ENCODE peak calls at places on chromosomes 4 and X, in four cellular contexts. One of them, this sample, is unnamed.

GRCh38 chr4:18568600-18568999 is 547.0 kb upstream of the LCORL start:
- DNase-seq in K562: no peak
- DNase-seq in HepG2: no peak
- DNase-seq in GM12878: no peak
- DNase-seq in this sample: no peak

GRCh38 chrX:121000589-121000988 is 15.0 kb upstream of the CT47A1 start:
- DNase-seq in K562: no peak
- DNase-seq in HepG2: peak
- DNase-seq in GM12878: peak
- DNase-seq in this sample: no peak

GRCh38 chr4:10098770-10099139 is 17.8 kb downstream of the WDR1 start:
- DNase-seq in K562: no peak
- DNase-seq in HepG2: no peak
- DNase-seq in GM12878: no peak
- DNase-seq in this sample: no peak

GRCh38 chrX:106437407-106437806 is 174.4 kb upstream of the RADX start:
- DNase-seq in K562: no peak
- DNase-seq in HepG2: no peak
- DNase-seq in GM12878: no peak
- DNase-seq in this sample: no peak

GRCh38 chrX:1393871-1394615 is 2.1 kb upstream of the SLC25A6 start:
- DNase-seq in K562: no peak
- DNase-seq in HepG2: no peak
- DNase-seq in GM12878: no peak
- DNase-seq in this sample: no peak

GRCh38 chr4:147057631-147057980 is 111.9 kb upstream of the TTC29 start:
- DNase-seq in K562: no peak
- DNase-seq in HepG2: no peak
- DNase-seq in GM12878: no peak
- DNase-seq in this sample: no peak

GRCh38 chr4:106048250-106048931 is 153.1 kb downstream of the NPNT start:
- DNase-seq in K562: no peak
- DNase-seq in HepG2: no peak
- DNase-seq in GM12878: no peak
- DNase-seq in this sample: no peak

GRCh38 chr4:25425361-25425760 is 48.3 kb downstream of the ANAPC4 start:
- DNase-seq in K562: no peak
- DNase-seq in HepG2: no peak
- DNase-seq in GM12878: no peak
- DNase-seq in this sample: no peak

GRCh38 chr4:77465271-77465670 is 140.3 kb upstream of the CXCL13 start:
- DNase-seq in K562: no peak
- DNase-seq in HepG2: no peak
- DNase-seq in GM12878: no peak
- DNase-seq in this sample: peak

GRCh38 chr4:182213024-182213423 is 30.2 kb upstream of the TENM3 start:
- DNase-seq in K562: no peak
- DNase-seq in HepG2: no peak
- DNase-seq in GM12878: no peak
- DNase-seq in this sample: no peak

GRCh38 chr4:182286936-182287335 is 43.7 kb downstream of the TENM3 start:
- DNase-seq in K562: no peak
- DNase-seq in HepG2: no peak
- DNase-seq in GM12878: no peak
- DNase-seq in this sample: no peak

GRCh38 chrX:13742397-13743176 is 8.0 kb downstream of the OFD1 start:
- DNase-seq in K562: no peak
- DNase-seq in HepG2: peak
- DNase-seq in GM12878: peak
- DNase-seq in this sample: no peak

GRCh38 chrX:22141061-22141460 is 108.9 kb downstream of the PHEX start:
- DNase-seq in K562: no peak
- DNase-seq in HepG2: no peak
- DNase-seq in GM12878: no peak
- DNase-seq in this sample: no peak

GRCh38 chrX:153765138-153766079 is 1.4 kb downstream of the PLXNB3 start:
- DNase-seq in K562: peak
- DNase-seq in HepG2: peak
- DNase-seq in GM12878: no peak
- DNase-seq in this sample: no peak

GRCh38 chr4:187268940-187269339 is 545.3 kb upstream of the FAT1 start:
- DNase-seq in K562: no peak
- DNase-seq in HepG2: peak
- DNase-seq in GM12878: no peak
- DNase-seq in this sample: no peak

GRCh38 chr4:187271848-187272247 is 548.2 kb upstream of the FAT1 start:
- DNase-seq in K562: no peak
- DNase-seq in HepG2: no peak
- DNase-seq in GM12878: no peak
- DNase-seq in this sample: no peak

DNA sequence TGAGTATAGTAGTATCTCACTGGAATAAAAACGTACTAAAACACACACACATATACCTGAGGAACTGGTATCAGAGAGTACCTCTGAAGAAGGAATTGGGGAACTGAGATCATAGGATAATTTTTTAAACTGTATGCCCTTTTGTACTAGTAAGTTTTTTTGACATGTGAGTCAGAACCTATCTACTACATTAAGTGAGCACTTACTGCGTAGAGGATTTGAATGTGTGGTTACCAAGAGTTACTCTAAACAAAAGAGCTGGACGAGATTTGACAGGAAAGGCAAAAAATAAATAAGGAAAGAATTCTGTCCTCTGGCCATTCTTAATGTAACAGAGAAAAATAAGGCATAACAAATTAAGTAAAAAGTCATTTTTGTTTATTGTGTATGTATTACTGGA is 546.5 kb upstream of the FAT1 start:
- DNase-seq in K562: no peak
- DNase-seq in HepG2: no peak
- DNase-seq in GM12878: no peak
- DNase-seq in this sample: no peak
- TF ChIP-seq CREB1 in K562: no peak
- TF ChIP-seq CREB1 in HepG2: no peak
- TF ChIP-seq CREB1 in GM12878: no peak
- TF ChIP-seq CREB1 in this sample: no peak

DNA sequence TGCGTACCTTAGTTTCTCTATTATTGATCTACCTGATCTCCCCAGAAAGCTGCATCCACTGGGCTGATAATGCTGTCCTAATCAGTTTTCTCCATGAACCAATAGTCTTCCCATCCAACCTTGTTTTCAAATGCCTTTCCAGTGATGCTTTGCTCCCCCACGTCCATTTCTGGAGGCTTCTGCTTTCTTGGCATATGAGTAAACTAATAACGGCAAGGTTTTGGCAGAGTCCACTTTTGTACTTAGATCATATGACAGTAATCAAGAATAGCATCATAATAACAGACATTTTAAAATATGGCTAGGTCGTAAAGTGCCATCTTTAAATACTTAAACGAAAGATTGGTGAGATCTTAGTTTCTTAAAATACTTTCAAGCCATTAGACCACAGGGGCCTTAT is 38.4 kb upstream of the FAM9B start:
- DNase-seq in K562: no peak
- DNase-seq in HepG2: no peak
- DNase-seq in GM12878: no peak
- DNase-seq in this sample: no peak
- TF ChIP-seq CBFB in K562: no peak
- TF ChIP-seq CBFB in HepG2: no peak
- TF ChIP-seq CBFB in GM12878: no peak
- TF ChIP-seq CBFB in this sample: no peak

DNA sequence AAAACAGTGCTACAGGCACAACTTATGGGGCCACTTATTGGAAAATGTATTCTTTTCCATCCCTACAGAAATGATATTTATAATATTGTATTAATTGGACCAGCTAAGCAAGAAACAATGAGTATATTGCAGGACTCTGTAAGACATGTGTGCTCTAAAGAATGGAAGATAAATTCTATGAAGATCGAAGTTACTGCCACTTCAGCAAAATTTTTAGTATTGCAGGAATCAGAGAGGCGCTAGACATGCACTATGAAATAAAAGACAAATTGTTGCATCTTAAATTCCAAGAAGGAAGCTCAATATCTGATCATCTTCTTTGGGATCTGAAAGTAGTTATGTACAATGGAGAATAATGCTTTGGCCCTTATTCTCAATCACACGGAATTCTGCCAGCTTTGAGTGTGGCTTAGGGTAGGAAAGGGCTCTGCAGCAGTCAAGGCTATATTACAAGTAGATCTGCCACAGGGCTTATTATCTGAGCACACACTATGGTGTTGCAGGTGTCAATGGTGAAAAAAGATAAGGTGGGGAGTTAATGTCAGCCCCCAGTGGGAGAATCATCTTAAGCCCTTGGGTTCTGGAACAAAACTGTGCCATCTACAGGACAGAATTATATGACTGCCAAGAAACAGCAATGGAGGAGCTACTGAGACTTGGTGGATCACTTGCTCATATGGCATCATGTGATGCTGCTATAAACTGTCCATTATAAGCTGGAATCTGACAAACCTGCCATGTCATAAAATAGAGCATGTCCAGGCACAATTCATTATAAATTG is 334.0 kb upstream of the NDST3 start:
- DNase-seq in K562: no peak
- DNase-seq in HepG2: peak
- DNase-seq in GM12878: no peak
- DNase-seq in this sample: no peak
- TF ChIP-seq ETV6 in K562: no peak
- TF ChIP-seq ETV6 in HepG2: no peak
- TF ChIP-seq ETV6 in GM12878: no peak
- TF ChIP-seq ETV6 in this sample: no peak

GRCh38 chrX:71131510-71131909 is 13.1 kb downstream of the MED12 start:
- DNase-seq in K562: peak
- DNase-seq in HepG2: no peak
- DNase-seq in GM12878: no peak
- DNase-seq in this sample: no peak

GRCh38 chrX:71128166-71128833 is 9.9 kb downstream of the MED12 start:
- DNase-seq in K562: no peak
- DNase-seq in HepG2: no peak
- DNase-seq in GM12878: no peak
- DNase-seq in this sample: no peak

DNA sequence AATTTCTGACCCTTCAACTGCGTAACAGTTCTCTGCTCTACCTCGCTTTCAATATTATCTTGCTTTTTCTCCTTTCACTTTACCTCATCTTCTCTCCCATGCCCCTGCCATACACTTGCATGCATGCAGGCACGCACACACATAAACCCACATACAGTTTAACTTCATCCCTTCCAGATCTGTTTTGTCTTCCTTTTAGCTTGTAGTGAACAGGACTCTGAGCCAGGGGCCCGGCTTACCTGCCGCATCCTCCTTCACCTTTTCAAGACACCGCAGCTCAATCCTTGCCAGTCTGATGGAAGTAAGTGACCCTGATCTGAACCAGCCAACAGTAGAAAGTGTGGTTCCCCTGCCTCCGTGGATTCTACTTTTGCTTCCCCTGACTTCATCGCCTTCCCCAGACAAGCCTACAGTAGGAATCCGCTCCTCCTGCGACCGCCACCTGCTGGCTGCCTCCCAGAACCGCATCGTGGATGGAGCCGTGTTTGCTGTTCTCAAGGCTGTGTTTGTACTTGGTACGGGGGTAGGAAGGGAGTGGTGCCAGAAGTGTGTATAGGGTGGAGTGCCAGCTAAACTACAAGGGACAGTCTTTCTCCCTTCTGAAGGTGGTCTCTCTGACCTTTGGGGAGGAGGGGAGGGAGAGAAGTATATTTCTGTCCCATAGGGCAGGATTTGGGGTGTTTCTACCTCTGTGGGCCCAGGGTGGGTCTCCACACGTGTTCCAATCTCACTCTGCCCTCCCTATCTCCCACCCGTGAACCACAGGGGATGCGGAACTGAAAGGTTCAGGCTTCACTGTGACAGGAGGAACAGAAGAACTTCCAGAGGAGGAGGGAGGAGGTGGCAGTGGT is 10.7 kb downstream of the MED12 start:
- DNase-seq in K562: peak
- DNase-seq in HepG2: peak
- DNase-seq in GM12878: no peak
- DNase-seq in this sample: peak
- TF ChIP-seq CREB1 in K562: no peak
- TF ChIP-seq CREB1 in HepG2: no peak
- TF ChIP-seq CREB1 in GM12878: no peak
- TF ChIP-seq CREB1 in this sample: no peak

This sample was measured in WTC11.